ENCODE peak calls at places on chromosomes 3 and 15, in seven cellular contexts. J is SK-N-SH; L is upper lobe of right lung; C is uterus; R is suprapubic skin; H is ovary; P is naive thymus-derived CD4-positive, alpha-beta T cell. F is an unnamed sample. For H3K4me1, the result is how much of the 10 kb centered on the place peaks cover.

GRCh38 chr3:139339219-139339906 is 4.5 kb upstream of the MRPS22 start:
- DNase-seq in J (no peak), L (no peak), C (no peak), R (no peak), H (no peak), P (no peak), F (no peak)

GRCh38 chr15:62453356-62453755 is 288.3 kb upstream of the C2CD4B start:
- DNase-seq in J (no peak), L (no peak), C (no peak), R (no peak), H (no peak), P (no peak), F (no peak)

GRCh38 chr15:80579611-80580010 is 115.5 kb upstream of the ABHD17C start:
- DNase-seq in J (no peak), L (no peak), C (no peak), R (no peak), H (no peak), P (no peak), F (no peak)

GRCh38 chr15:62880278-62880677 is 162.3 kb upstream of the TPM1 start:
- DNase-seq in J (peak), L (no peak), C (no peak), R (no peak), H (no peak), P (no peak), F (no peak)

GRCh38 chr3:5768546-5768945 is 581.0 kb downstream of the EDEM1 start:
- DNase-seq in J (no peak), L (no peak), C (no peak), R (no peak), H (no peak), P (no peak), F (no peak)

GRCh38 chr3:28134792-28135375 is 106.5 kb upstream of the CMC1 start:
- DNase-seq in J (no peak), L (no peak), C (no peak), R (no peak), H (no peak), P (no peak), F (no peak)

GRCh38 chr3:16136042-16136441 is 38.4 kb upstream of the GALNT15 start:
- DNase-seq in J (no peak), L (no peak), C (no peak), R (no peak), H (no peak), P (no peak), F (no peak)

GRCh38 chr3:140809326-140809725 is 131.5 kb downstream of the TRIM42 start:
- DNase-seq in J (no peak), L (no peak), C (no peak), R (no peak), H (no peak), P (no peak), F (no peak)

GRCh38 chr3:9676780-9677179 is 26.9 kb upstream of the CPNE9 start:
- DNase-seq in J (no peak), L (no peak), C (no peak), R (no peak), H (no peak), P (no peak), F (no peak)

GRCh38 chr3:10981031-10981430 is 11.5 kb upstream of the SLC6A1 start:
- DNase-seq in J (no peak), L (no peak), C (no peak), R (no peak), H (no peak), P (no peak), F (no peak)

DNA sequence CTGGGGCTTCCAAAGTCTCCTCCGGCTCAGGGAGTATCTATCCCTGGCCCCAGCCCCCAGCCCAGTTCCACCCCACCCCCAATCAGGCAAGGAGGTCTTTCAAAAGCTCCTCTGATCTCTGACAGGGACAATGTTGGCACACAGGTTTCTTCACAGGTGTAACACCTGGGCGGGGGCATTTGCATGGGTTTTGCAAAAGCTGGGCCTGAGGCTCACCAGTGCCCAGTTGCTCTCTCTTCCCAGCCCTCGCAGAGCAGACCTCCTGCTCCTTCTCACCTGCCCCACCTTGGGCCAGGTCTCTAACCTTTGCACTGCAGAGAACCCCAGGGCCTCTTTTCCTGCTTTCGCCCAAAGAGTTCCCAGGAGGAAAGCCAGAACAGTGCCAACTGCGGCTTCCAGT is 8.6 kb upstream of the CSK start:
- DNase-seq in J (no peak), L (no peak), C (no peak), R (no peak), H (no peak), P (no peak), F (no peak)
- H3K4me1 ChIP-seq in J (under half), L (under half), C (under half), R (under half), H (under half), P (half or more), F (under half)

DNA sequence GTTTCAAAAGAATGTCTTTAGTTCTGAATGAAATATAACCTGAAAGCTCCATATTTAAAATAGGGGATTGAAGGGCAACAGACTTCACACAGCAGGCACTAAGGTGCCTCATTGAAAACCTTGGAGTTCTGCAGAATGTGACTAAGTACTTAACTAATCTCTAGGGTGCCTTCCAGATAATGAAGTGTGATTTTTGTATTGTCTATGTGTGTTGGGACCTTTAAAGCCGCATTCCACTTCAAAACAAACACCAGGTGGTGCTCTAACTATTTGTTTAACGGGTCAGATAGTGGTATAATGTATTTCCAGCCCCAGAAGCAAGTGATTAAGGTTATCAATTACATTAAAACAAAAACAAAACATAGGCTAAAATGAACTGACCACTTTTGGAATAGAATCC is 28.0 kb downstream of the TFG start:
- DNase-seq in J (peak), L (no peak), C (no peak), R (no peak), H (no peak), P (peak), F (no peak)
- H3K27ac ChIP-seq in J (no peak), L (no peak), C (no peak), R (no peak), H (no peak), P (no peak), F (no peak)

GRCh38 chr3:69659180-69659915 is 79.9 kb upstream of the MITF start:
- DNase-seq in J (peak), L (no peak), C (no peak), R (no peak), H (no peak), P (no peak), F (no peak)

GRCh38 chr3:69669070-69669469 is 70.2 kb upstream of the MITF start:
- DNase-seq in J (no peak), L (no peak), C (no peak), R (no peak), H (no peak), P (no peak), F (no peak)

GRCh38 chr3:69660631-69661030 is 78.6 kb upstream of the MITF start:
- DNase-seq in J (no peak), L (no peak), C (no peak), R (no peak), H (no peak), P (no peak), F (no peak)

DNA sequence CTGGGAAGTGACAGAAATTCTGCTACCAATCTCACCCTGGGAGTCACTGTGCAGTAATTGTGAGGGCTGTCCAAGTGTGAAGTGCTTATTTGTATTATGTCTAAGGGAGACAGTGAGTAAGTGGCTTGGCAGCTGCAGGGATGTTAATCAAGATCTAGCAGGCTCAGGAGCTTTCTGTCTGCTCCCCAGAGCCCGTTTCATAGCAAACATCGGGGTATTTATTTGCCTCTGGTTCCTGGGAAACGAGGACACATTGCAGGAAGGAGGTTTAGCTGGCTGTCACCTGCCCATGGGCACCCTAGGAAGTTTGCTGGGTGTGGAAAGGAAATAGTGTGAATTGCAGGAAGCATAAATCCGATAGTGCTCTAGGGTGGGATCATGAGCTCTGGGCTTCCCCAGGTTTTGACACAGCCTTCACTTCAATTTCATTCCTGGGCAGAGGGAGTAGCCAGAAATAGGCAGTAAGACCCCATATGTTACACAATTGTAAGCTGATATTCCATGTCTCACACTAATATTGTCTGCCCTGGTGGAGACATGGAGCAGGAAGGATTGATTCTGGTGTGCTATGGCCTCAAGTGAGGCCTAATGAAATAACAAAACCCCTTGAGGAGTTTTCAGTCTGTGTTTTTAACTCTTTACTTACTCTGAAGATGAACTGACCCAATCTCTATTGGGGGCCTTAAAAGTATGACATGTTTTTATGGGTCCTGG is 74.1 kb upstream of the MITF start:
- DNase-seq in J (peak), L (no peak), C (no peak), R (no peak), H (no peak), P (no peak), F (no peak)
- H3K4me1 ChIP-seq in J (under half), L (under half), C (under half), R (under half), H (under half), P (under half), F (under half)

DNA sequence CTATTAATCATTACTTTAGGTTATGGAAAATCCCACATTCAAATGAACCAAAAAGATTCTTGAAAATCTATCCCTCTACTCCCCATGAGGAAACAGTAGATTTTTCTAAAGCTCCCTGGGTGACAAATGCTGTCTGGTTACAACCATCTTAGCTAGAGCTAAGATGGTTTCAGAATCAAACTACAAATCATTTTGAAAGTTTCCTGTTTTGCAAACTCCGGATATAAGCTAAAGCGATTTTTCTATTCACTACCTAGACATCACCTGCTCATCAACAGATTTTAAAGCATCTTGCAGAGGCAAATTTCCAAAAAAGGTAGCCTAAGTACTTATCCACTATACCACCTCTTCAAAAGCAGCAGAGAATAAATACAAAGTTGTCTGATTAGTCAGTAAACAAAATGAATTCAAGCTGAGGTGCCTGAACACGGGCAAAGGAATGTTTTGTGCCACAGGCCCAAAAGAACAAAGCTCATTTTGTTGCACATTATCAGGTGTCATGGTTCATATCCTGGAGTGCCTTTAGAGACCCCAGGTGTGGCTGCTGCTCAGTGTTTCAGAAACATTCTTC is 204.9 kb downstream of the TNIK start:
- DNase-seq in J (no peak), L (no peak), C (no peak), R (no peak), H (no peak), P (peak), F (no peak)
- H3K27ac ChIP-seq in J (peak), L (no peak), C (no peak), R (no peak), H (no peak), P (peak), F (peak)

GRCh38 chr15:31331389-31331788 is 4.8 kb downstream of the KLF13 start:
- DNase-seq in J (peak), L (peak), C (no peak), R (no peak), H (no peak), P (no peak), F (no peak)
- H3K4me1 ChIP-seq in J (half or more), L (half or more), C (under half), R (half or more), H (under half), P (half or more), F (half or more)

DNA sequence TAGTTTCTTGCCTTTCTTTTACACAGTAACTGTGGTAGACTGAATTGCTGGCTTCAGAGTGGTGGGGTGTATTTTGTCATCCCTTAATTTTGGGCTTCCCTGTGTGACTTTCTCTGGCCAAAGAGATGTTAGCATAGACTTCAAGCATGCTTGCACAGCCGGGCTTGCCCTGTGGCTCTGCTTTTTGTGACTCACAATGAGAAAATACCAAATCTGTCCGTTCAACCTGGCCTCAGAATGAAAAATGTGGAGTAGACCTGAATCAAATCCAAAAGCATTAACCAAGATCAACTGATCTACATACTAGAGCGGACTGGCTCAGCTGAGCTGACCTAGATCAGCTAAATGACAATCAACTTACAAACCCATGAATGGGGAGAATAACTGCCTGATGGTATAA is 51.4 kb downstream of the PLAAT1 start:
- DNase-seq in J (no peak), L (no peak), C (no peak), R (no peak), H (no peak), P (no peak), F (no peak)
- H3K27ac ChIP-seq in J (no peak), L (no peak), C (no peak), R (no peak), H (no peak), P (no peak), F (no peak)

DNA sequence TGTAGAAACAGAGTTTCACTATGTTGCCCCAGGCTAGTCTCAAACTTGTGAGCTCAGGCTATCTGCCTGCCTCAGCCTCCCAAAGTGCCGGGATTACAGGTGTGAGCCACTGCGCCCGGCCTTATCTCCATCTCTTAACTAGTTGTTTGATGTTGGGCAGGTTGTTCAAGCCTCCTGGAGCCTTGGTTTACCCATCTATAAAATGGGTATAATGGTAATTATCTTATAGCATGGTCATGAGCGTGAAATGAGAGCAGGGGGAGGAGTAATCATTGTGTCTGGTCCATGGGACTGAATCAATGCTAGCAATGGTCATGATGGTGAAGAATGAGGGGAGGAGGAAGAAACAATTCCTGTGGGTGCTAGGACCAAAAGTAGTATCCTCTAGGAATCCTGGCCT is 32.0 kb downstream of the SMAD3 start:
- DNase-seq in J (no peak), L (no peak), C (no peak), R (no peak), H (no peak), P (no peak), F (no peak)
- H3K4me1 ChIP-seq in J (under half), L (under half), C (under half), R (half or more), H (under half), P (half or more), F (half or more)

DNA sequence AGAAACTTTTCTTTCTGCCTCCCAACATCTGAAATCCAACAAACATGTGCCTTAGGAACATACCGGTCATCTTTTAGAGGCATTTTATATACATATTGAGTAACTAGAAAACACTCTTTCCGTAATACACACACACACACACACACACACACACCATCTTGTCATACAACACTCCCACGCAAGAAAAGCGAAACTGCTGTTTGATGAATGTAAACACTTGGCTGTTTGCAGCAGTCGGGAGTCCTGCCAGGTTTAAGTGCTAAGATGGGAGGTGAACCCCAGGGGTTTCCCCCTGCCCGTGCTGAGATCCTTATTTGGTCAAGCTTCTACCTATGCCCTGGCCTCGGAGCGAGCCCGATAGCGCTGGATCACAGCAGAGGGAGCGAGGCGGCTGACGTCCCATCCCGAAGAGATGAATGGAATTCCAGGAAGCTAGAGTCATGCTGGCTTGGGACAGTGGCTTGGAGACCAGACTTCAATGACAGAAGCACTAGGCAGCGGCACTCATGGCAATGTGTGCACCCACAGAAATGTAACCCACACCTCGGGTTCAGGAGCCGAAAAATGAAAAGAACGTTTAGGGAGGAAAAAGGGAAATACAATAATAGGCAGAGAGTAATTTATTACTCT is 1.3 kb upstream of the THBS1 start:
- DNase-seq in J (no peak), L (peak), C (peak), R (peak), H (peak), P (no peak), F (no peak)
- H3K27ac ChIP-seq in J (peak), L (peak), C (peak), R (peak), H (peak), P (no peak), F (no peak)

DNA sequence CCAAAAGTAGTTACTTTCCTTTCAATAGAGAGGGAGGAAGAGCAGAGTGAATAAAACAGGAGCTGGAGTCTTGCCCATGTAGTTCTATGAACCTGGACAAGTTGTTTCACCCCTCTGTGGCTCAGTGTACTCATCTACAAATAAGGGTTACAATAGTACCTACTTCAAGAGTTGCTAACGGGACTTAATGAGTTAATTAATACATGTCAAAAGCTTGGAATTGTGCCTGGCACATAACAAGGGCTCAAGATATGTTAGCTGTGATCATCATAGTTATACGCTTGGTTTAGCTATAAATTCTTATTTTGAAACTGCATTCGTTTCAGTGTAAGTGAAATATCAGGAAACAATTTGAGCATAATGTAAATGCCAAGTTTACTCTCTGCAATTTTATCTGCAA is 388.5 kb upstream of the THBS1 start:
- DNase-seq in J (no peak), L (no peak), C (no peak), R (no peak), H (no peak), P (no peak), F (no peak)
- H3K4me1 ChIP-seq in J (under half), L (under half), C (under half), R (under half), H (under half), P (under half), F (under half)

DNA sequence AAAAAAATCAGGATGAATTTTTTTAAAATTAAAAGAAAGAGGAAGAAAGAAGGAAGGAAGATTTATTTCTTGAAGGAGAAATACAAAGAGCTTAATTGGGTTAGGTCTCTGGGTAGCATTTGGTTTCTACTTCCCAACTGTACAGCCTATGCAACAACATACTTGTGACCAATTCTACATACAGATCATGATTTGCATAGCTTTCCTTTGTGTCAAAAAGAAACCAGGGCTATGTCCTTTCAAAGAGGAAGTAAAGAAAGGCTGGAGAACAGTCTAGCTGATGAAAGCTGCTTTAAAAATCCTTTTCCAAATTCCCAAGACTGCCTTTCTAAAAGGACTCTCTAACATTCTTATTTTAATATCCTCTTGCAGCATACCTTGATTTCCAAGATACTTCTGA is 6.1 kb upstream of the HGD start:
- DNase-seq in J (no peak), L (no peak), C (no peak), R (no peak), H (no peak), P (no peak), F (no peak)
- H3K27ac ChIP-seq in J (no peak), L (no peak), C (no peak), R (no peak), H (no peak), P (no peak), F (no peak)

F was measured in effector memory CD4-positive, alpha-beta T cell.